ENCODE peak calls at places on chromosome 21, in four cellular contexts. One of them, this sample, is unnamed.

GRCh38 chr21:44734026-44734745 is 22.8 kb upstream of the TSPEAR start:
- DNase-seq in NCI-H510A: no peak
- DNase-seq in central memory CD4-positive, alpha-beta T cell: no peak
- DNase-seq in upper lobe of left lung: peak; percentile 31
- DNase-seq in this sample: no peak

GRCh38 chr21:33801424-33802405 is 113.9 kb downstream of the ATP5PO start:
- DNase-seq in NCI-H510A: peak; percentile 92
- DNase-seq in upper lobe of left lung: no peak
- DNase-seq in central memory CD4-positive, alpha-beta T cell: no peak
- DNase-seq in this sample: peak; percentile 86

GRCh38 chr21:17441370-17441769 is 71.5 kb upstream of the CXADR start:
- DNase-seq in upper lobe of left lung: no peak
- DNase-seq in central memory CD4-positive, alpha-beta T cell: no peak
- DNase-seq in NCI-H510A: no peak
- DNase-seq in this sample: no peak

GRCh38 chr21:27190601-27191000 is 223.7 kb upstream of the ADAMTS5 start:
- DNase-seq in NCI-H510A: no peak
- DNase-seq in central memory CD4-positive, alpha-beta T cell: no peak
- DNase-seq in upper lobe of left lung: no peak
- DNase-seq in this sample: no peak

GRCh38 chr21:37593015-37593414 is 226.4 kb downstream of the DYRK1A start:
- DNase-seq in upper lobe of left lung: no peak
- DNase-seq in NCI-H510A: no peak
- DNase-seq in central memory CD4-positive, alpha-beta T cell: no peak
- DNase-seq in this sample: no peak

GRCh38 chr21:43819511-43820405 is 30.4 kb downstream of the RRP1 start:
- DNase-seq in upper lobe of left lung: peak; percentile 46
- DNase-seq in NCI-H510A: no peak
- DNase-seq in central memory CD4-positive, alpha-beta T cell: no peak
- DNase-seq in this sample: no peak

GRCh38 chr21:28781602-28782274 is 210.9 kb downstream of the LTN1 start:
- DNase-seq in NCI-H510A: no peak
- DNase-seq in upper lobe of left lung: no peak
- DNase-seq in central memory CD4-positive, alpha-beta T cell: no peak
- DNase-seq in this sample: no peak

GRCh38 chr21:32351428-32351827 is 41.4 kb downstream of the URB1 start:
- DNase-seq in upper lobe of left lung: no peak
- DNase-seq in NCI-H510A: no peak
- DNase-seq in central memory CD4-positive, alpha-beta T cell: no peak
- DNase-seq in this sample: no peak

GRCh38 chr21:29187939-29188338 is 57.5 kb downstream of the MAP3K7CL start:
- DNase-seq in NCI-H510A: no peak
- DNase-seq in central memory CD4-positive, alpha-beta T cell: no peak
- DNase-seq in upper lobe of left lung: no peak
- DNase-seq in this sample: no peak

GRCh38 chr21:28644762-28645161 is 347.9 kb downstream of the LTN1 start:
- DNase-seq in upper lobe of left lung: no peak
- DNase-seq in NCI-H510A: no peak
- DNase-seq in central memory CD4-positive, alpha-beta T cell: no peak
- DNase-seq in this sample: no peak

GRCh38 chr21:37623689-37624088 is 257.1 kb downstream of the DYRK1A start:
- DNase-seq in central memory CD4-positive, alpha-beta T cell: no peak
- DNase-seq in NCI-H510A: no peak
- DNase-seq in upper lobe of left lung: no peak
- DNase-seq in this sample: no peak

GRCh38 chr21:43025636-43026180 is 49.9 kb downstream of the CBS start:
- DNase-seq in upper lobe of left lung: no peak
- DNase-seq in central memory CD4-positive, alpha-beta T cell: no peak
- DNase-seq in NCI-H510A: no peak
- DNase-seq in this sample: no peak

GRCh38 chr21:44425895-44426662 is 29.2 kb upstream of the LRRC3 start:
- DNase-seq in NCI-H510A: no peak
- DNase-seq in central memory CD4-positive, alpha-beta T cell: no peak
- DNase-seq in upper lobe of left lung: peak; percentile 56
- DNase-seq in this sample: no peak

This sample was measured in SHP77 treated with DMSO at 0.1 percent for 48 hours.